ENCODE peak calls at places on chromosomes 6 and 20, in eight cellular contexts. D is left ventricle myocardium inferior, G is right cardiac atrium, W is heart left ventricle, V is uterus, T is tibial nerve, S is psoas muscle, N is fibroblast of lung. Y is an unnamed sample.

GRCh38 chr20:32439132-32439829 is 81.2 kb downstream of the ASXL1 start:
- DNase-seq in N (peak; percentile 29), V (no peak), G (no peak), W (no peak), S (no peak), D (no peak), T (no peak), Y (no peak)

GRCh38 chr6:45663181-45664180 is 285.7 kb upstream of the SUPT3H start:
- DNase-seq in G (peak; percentile 62), T (no peak), N (peak; percentile 46), S (peak; percentile 67), D (peak; percentile 17), V (no peak), W (no peak), Y (peak; percentile 55)

GRCh38 chr6:72784581-72784980 is 162.7 kb downstream of the KCNQ5 start:
- DNase-seq in T (no peak), S (no peak), W (no peak), N (peak; percentile 10), D (no peak), V (no peak), G (no peak), Y (no peak)

GRCh38 chr20:33933469-33933909 is 60.2 kb upstream of the RALY start:
- DNase-seq in D (peak; percentile 46), V (peak; percentile 27), W (peak; percentile 66), S (peak; percentile 75), G (peak; percentile 87), N (peak; percentile 73), T (peak; percentile 40), Y (peak; percentile 61)

GRCh38 chr6:148657053-148657452 is 89.8 kb upstream of the UST start:
- DNase-seq in W (no peak), G (no peak), S (no peak), N (peak; percentile 88), T (no peak), V (no peak), D (no peak), Y (no peak)

GRCh38 chr6:71509142-71509541 is 220.5 kb downstream of the OGFRL1 start:
- DNase-seq in G (no peak), T (no peak), V (no peak), N (no peak), S (no peak), D (no peak), W (no peak), Y (no peak)

GRCh38 chr20:49594143-49594928 is 26.4 kb upstream of the PTGIS start:
- DNase-seq in W (peak; percentile 80), T (no peak), S (peak; percentile 87), D (peak; percentile 76), G (peak; percentile 91), N (peak; percentile 91), V (peak; percentile 84), Y (no peak)

GRCh38 chr6:148819852-148820251 is 73.0 kb downstream of the UST start:
- DNase-seq in G (no peak), N (no peak), D (no peak), V (no peak), W (no peak), T (no peak), S (no peak), Y (no peak)

GRCh38 chr6:25899123-25899522 is 25.1 kb upstream of the SLC17A3 start:
- DNase-seq in N (no peak), G (no peak), D (no peak), T (no peak), V (no peak), S (no peak), W (no peak), Y (no peak)

GRCh38 chr20:11483697-11484096 is 434.0 kb upstream of the BTBD3 start:
- DNase-seq in N (no peak), S (no peak), G (no peak), T (no peak), V (no peak), D (no peak), W (no peak), Y (no peak)

GRCh38 chr20:51128198-51128597 is 105.3 kb upstream of the KCNG1 start:
- DNase-seq in G (no peak), D (no peak), N (peak; percentile 75), W (no peak), T (no peak), S (no peak), V (no peak), Y (no peak)

GRCh38 chr6:16043171-16044142 is 85.4 kb upstream of the MYLIP start:
- DNase-seq in N (no peak), V (no peak), W (no peak), G (no peak), S (no peak), D (no peak), T (no peak), Y (no peak)

GRCh38 chr6:44043479-44044153 is 83.6 kb downstream of the MRPL14 start:
- DNase-seq in D (peak; percentile 42), V (no peak), S (peak; percentile 43), T (no peak), N (peak; percentile 37), W (peak; percentile 49), G (peak; percentile 85), Y (peak; percentile 40)

GRCh38 chr6:37205189-37205996 is 35.4 kb downstream of the PIM1 start:
- DNase-seq in G (no peak), S (no peak), V (no peak), W (no peak), T (no peak), D (no peak), N (no peak), Y (no peak)

GRCh38 chr20:58634121-58634817 is 16.8 kb upstream of the STX16 start:
- DNase-seq in N (peak; percentile 89), W (no peak), V (peak; percentile 59), T (no peak), G (no peak), D (no peak), S (no peak), Y (no peak)
- H3K27ac ChIP-seq in N (no peak overlapping the region), W (no peak overlapping the region), V (peak overlapping the region; percentile 28), T (peak overlapping the region; percentile 29), G (no peak overlapping the region), D (no peak overlapping the region), S (no peak overlapping the region), Y (no peak overlapping the region)

GRCh38 chr20:259991-260390 is 2.5 kb downstream of the DEFB132 start:
- DNase-seq in V (no peak), T (no peak), D (no peak), S (no peak), N (no peak), G (no peak), W (no peak), Y (no peak)
- H3K27me3 ChIP-seq in V (no peaks in the 10 kb centered on the region), T (no peaks in the 10 kb centered on the region), D (peaks cover 14% of the 10 kb centered on the region), S (no peaks in the 10 kb centered on the region), N (no peaks in the 10 kb centered on the region), G (no peaks in the 10 kb centered on the region), W (no peaks in the 10 kb centered on the region), Y (no peaks in the 10 kb centered on the region)

DNA sequence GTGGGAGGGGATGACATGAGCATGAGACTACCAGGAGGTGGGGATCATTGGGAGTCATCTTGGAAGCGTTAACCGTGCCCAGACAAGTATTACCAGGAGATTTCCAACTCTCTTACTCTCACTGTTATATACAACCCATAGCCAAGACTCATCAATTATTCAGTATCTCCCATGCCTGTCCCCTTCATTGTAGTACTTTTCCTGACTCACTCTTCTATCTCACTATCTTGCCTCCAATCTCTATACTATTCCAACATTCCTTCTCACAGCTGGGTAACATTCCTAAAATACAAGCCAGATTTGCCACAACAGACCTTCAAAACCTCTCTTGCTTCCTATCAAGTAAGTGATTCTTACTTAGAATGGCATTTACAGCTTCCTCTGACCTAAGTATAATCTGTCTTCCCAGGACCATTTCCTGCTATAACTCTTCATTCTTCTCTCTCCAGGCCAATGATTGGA is 226.3 kb upstream of the SMLR1 start:
- DNase-seq in W (no peak), D (no peak), V (no peak), G (no peak), S (no peak), N (peak; percentile 34), T (no peak), Y (no peak)
- H3K4me3 ChIP-seq in W (no peak overlapping the region), D (no peak overlapping the region), V (no peak overlapping the region), G (no peak overlapping the region), S (no peak overlapping the region), N (no peak overlapping the region), T (no peak overlapping the region), Y (no peak overlapping the region)

GRCh38 chr6:168524644-168525043 is 83.7 kb downstream of the SMOC2 start:
- DNase-seq in D (no peak), G (peak; percentile 75), V (peak; percentile 71), W (no peak), S (peak; percentile 67), N (no peak), T (no peak), Y (no peak)
- H3K27ac ChIP-seq in D (peak overlapping the region; percentile 56), G (no peak overlapping the region), V (peak overlapping the region; percentile 86), W (no peak overlapping the region), S (no peak overlapping the region), N (no peak overlapping the region), T (peak overlapping the region; percentile 83), Y (no peak overlapping the region)

DNA sequence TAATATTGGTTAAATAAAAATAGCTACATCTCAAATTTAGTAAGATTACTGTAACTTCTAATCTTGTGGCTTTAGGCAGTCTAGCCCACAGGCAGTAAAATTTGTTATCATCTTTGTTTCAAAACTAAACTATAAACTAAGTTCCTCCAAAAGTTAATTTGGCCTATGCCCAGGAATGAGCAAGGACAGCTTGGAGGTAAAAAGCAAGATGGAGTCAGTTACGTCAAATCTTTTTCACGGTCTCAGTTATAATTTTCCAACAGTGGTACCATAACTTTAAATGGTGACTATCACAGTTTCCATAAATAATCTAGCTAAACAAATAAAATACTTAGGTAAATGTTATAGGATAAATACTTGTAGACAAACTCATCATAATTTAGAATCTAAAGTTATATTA is 63.0 kb downstream of the AGPAT4 start:
- DNase-seq in W (no peak), D (no peak), N (no peak), G (no peak), T (no peak), S (no peak), V (no peak), Y (no peak)
- H3K27me3 ChIP-seq in W (no peaks in the 10 kb centered on the region), D (no peaks in the 10 kb centered on the region), N (no peaks in the 10 kb centered on the region), G (no peaks in the 10 kb centered on the region), T (no peaks in the 10 kb centered on the region), S (no peaks in the 10 kb centered on the region), V (no peaks in the 10 kb centered on the region), Y (no peaks in the 10 kb centered on the region)

DNA sequence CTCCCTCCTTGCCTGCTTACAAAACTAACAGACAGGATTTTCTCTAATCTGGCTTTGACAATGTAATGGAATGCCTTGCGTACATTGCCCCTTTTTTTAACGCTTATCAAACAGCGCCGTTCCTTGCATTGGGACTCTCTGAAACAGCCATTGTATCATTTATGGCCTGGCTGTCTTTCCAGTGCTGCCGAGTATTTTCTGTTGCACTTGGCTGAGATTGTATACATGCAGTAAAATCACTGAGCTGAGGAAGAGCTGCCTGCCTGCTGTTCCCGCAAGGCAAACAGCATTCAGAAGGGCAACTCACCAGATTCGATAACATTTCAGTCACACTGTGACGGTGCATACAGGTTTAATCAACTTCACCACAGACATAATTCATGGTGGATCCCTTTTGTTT is 106.0 kb downstream of the SH3BGRL2 start:
- DNase-seq in G (no peak), D (no peak), N (peak; percentile 22), W (no peak), S (no peak), V (no peak), T (no peak), Y (no peak)
- H3K4me3 ChIP-seq in G (no peak overlapping the region), D (peak overlapping the region; percentile 22), N (peak overlapping the region; percentile 12), W (peak overlapping the region; percentile 20), S (no peak overlapping the region), V (no peak overlapping the region), T (peak overlapping the region; percentile 16), Y (no peak overlapping the region)

GRCh38 chr20:7654231-7654630 is 286.0 kb downstream of the HAO1 start:
- DNase-seq in W (no peak), N (no peak), G (no peak), V (no peak), D (no peak), S (no peak), T (no peak), Y (no peak)

GRCh38 chr20:7650481-7650880 is 289.8 kb downstream of the HAO1 start:
- DNase-seq in D (no peak), V (no peak), G (no peak), W (peak; percentile 29), N (peak; percentile 62), T (no peak), S (no peak), Y (no peak)

GRCh38 chr20:7650081-7650480 is 290.2 kb downstream of the HAO1 start:
- DNase-seq in D (no peak), G (no peak), W (no peak), S (no peak), V (no peak), N (no peak), T (no peak), Y (no peak)
- H3K27ac ChIP-seq in D (peak overlapping the region; percentile 71), G (no peak overlapping the region), W (peak overlapping the region; percentile 48), S (no peak overlapping the region), V (no peak overlapping the region), N (no peak overlapping the region), T (peak overlapping the region; percentile 11), Y (peak overlapping the region; percentile 26)

Y was measured in lower lobe of right lung.